ENCODE peak calls at places on chromosomes 12 and 14, in six cellular contexts. A, W, P, B, L and Y are unnamed samples.

GRCh38 chr14:99174920-99175319 is 97.1 kb downstream of the BCL11B start:
- DNase-seq in W (no peak), A (no peak), L (no peak), P (no peak), B (no peak), Y (no peak)

GRCh38 chr12:91387461-91388134 is 205.0 kb upstream of the DCN start:
- DNase-seq in B (no peak), A (no peak), W (no peak), L (no peak), P (no peak), Y (no peak)

GRCh38 chr12:122853582-122854245 is 18.5 kb downstream of the HIP1R start:
- DNase-seq in A (no peak), P (no peak), B (no peak), L (no peak), W (no peak), Y (no peak)

GRCh38 chr14:64561631-64562030 is 11.9 kb downstream of the PPP1R36 start:
- DNase-seq in B (no peak), L (no peak), W (no peak), A (no peak), P (no peak), Y (no peak)

GRCh38 chr14:32078030-32078793 is 1.1 kb downstream of the ARHGAP5 start:
- DNase-seq in B (peak; percentile 77), A (no peak), L (peak; percentile 42), P (peak; percentile 41), W (no peak), Y (peak; percentile 41)

GRCh38 chr12:118274066-118274465 is 98.6 kb downstream of the TAOK3 start:
- DNase-seq in P (no peak), B (no peak), L (no peak), W (no peak), A (no peak), Y (no peak)

GRCh38 chr14:91835197-91835919 is 32.0 kb downstream of the TC2N start:
- DNase-seq in W (no peak), B (no peak), P (no peak), A (no peak), L (no peak), Y (no peak)

GRCh38 chr14:38143170-38143569 is 64.5 kb upstream of the SSTR1 start:
- DNase-seq in P (peak; percentile 67), A (no peak), L (peak; percentile 16), B (no peak), W (no peak), Y (no peak)

GRCh38 chr14:85197976-85198375 is 332.0 kb upstream of the FLRT2 start:
- DNase-seq in L (no peak), A (no peak), B (no peak), W (no peak), P (no peak), Y (no peak)

GRCh38 chr14:74518221-74518620 is 24.7 kb downstream of the ISCA2 start:
- DNase-seq in L (no peak), B (no peak), A (no peak), P (no peak), W (no peak), Y (no peak)

GRCh38 chr12:69688496-69689427 is 10.3 kb downstream of the BEST3 start:
- DNase-seq in L (peak; percentile 97), P (peak; percentile 94), B (no peak), A (peak; percentile 1), W (no peak), Y (peak; percentile 51)

GRCh38 chr14:63435838-63436237 is 107.3 kb downstream of the PPP2R5E start:
- DNase-seq in P (peak; percentile 90), A (no peak), B (no peak), L (peak; percentile 4), W (no peak), Y (peak; percentile 63)

GRCh38 chr12:101594700-101595099 is at the start of gene MYBPC1:
- DNase-seq in P (no peak), W (no peak), B (no peak), L (no peak), A (no peak), Y (no peak)

GRCh38 chr12:69885656-69886055 is 60.6 kb downstream of the MYRFL start:
- DNase-seq in L (no peak), B (no peak), W (no peak), A (no peak), P (no peak), Y (no peak)

GRCh38 chr12:127628655-127629054 is 638.3 kb upstream of the TMEM132C start:
- DNase-seq in B (no peak), L (peak; percentile 85), P (peak; percentile 84), A (no peak), W (no peak), Y (no peak)

GRCh38 chr14:96011131-96011530 is 28.0 kb upstream of the C14orf132 start:
- DNase-seq in W (no peak), L (no peak), P (no peak), A (no peak), B (no peak), Y (no peak)

GRCh38 chr12:81542621-81543020 is 216.5 kb downstream of the PPFIA2 start:
- DNase-seq in A (no peak), L (no peak), B (no peak), P (no peak), W (no peak), Y (no peak)

GRCh38 chr12:93594766-93595165 is 22.3 kb downstream of the SOCS2 start:
- DNase-seq in A (no peak), L (no peak), W (no peak), B (no peak), P (no peak), Y (no peak)

GRCh38 chr12:52971701-52972329 is 22.9 kb downstream of the KRT18 start:
- DNase-seq in P (peak; percentile 61), A (no peak), B (no peak), L (peak; percentile 76), W (no peak), Y (no peak)

GRCh38 chr12:100473716-100474150 is at the start of gene NR1H4:
- DNase-seq in L (peak; percentile 72), B (no peak), W (no peak), A (no peak), P (peak; percentile 28), Y (no peak)

GRCh38 chr14:105421723-105422615 is 2.3 kb downstream of the MTA1 start:
- DNase-seq in W (no peak), B (no peak), P (no peak), L (no peak), A (no peak), Y (no peak)

GRCh38 chr12:3538691-3539030 is 47.7 kb downstream of the PRMT8 start:
- DNase-seq in P (no peak), L (no peak), W (no peak), B (no peak), A (no peak), Y (no peak)

GRCh38 chr14:25049127-25049558 is 804 bp downstream of the STXBP6 start:
- DNase-seq in A (no peak), P (peak; percentile 8), L (no peak), B (peak; percentile 57), W (no peak), Y (no peak)